ENCODE peak calls at places on chromosomes 11 and 22, in nine cellular contexts. One of them, this sample, is unnamed. For H3K36me3 and H3K4me1, the result is how much of the 10 kb centered on the place peaks cover.

GRCh38 chr11:10302744-10303557 is 1.9 kb upstream of the ADM start:
- DNase-seq in aorta: peak
- DNase-seq in mucosa of descending colon: peak
- DNase-seq in adrenal gland: peak
- DNase-seq in body of pancreas: peak
- DNase-seq in effector memory CD4-positive, alpha-beta T cell: peak
- DNase-seq in ascending aorta: peak
- DNase-seq in naive thymus-derived CD4-positive, alpha-beta T cell: peak
- DNase-seq in colonic mucosa: peak
- DNase-seq in this sample: peak

GRCh38 chr11:93841446-93841845 is 9.0 kb downstream of the VSTM5 start:
- DNase-seq in aorta: no peak
- DNase-seq in mucosa of descending colon: no peak
- DNase-seq in adrenal gland: no peak
- DNase-seq in body of pancreas: no peak
- DNase-seq in effector memory CD4-positive, alpha-beta T cell: no peak
- DNase-seq in ascending aorta: peak
- DNase-seq in naive thymus-derived CD4-positive, alpha-beta T cell: no peak
- DNase-seq in colonic mucosa: no peak
- DNase-seq in this sample: no peak

GRCh38 chr11:25793637-25794036 is 538.3 kb upstream of the ANO3 start:
- DNase-seq in aorta: no peak
- DNase-seq in mucosa of descending colon: no peak
- DNase-seq in adrenal gland: no peak
- DNase-seq in body of pancreas: no peak
- DNase-seq in effector memory CD4-positive, alpha-beta T cell: no peak
- DNase-seq in ascending aorta: no peak
- DNase-seq in naive thymus-derived CD4-positive, alpha-beta T cell: no peak
- DNase-seq in colonic mucosa: no peak
- DNase-seq in this sample: no peak

GRCh38 chr22:30196141-30196866 is 50.3 kb downstream of the LIF start:
- DNase-seq in aorta: peak
- DNase-seq in mucosa of descending colon: peak
- DNase-seq in adrenal gland: peak
- DNase-seq in body of pancreas: peak
- DNase-seq in effector memory CD4-positive, alpha-beta T cell: no peak
- DNase-seq in ascending aorta: peak
- DNase-seq in naive thymus-derived CD4-positive, alpha-beta T cell: no peak
- DNase-seq in colonic mucosa: peak
- DNase-seq in this sample: no peak

GRCh38 chr22:38240734-38241252 is 32.0 kb downstream of the TMEM184B start:
- DNase-seq in aorta: no peak
- DNase-seq in mucosa of descending colon: peak
- DNase-seq in adrenal gland: peak
- DNase-seq in body of pancreas: peak
- DNase-seq in effector memory CD4-positive, alpha-beta T cell: no peak
- DNase-seq in ascending aorta: no peak
- DNase-seq in naive thymus-derived CD4-positive, alpha-beta T cell: no peak
- DNase-seq in colonic mucosa: peak
- DNase-seq in this sample: no peak

GRCh38 chr22:43946391-43946680 is 8.9 kb upstream of the SAMM50 start:
- DNase-seq in aorta: no peak
- DNase-seq in mucosa of descending colon: no peak
- DNase-seq in adrenal gland: no peak
- DNase-seq in body of pancreas: no peak
- DNase-seq in effector memory CD4-positive, alpha-beta T cell: no peak
- DNase-seq in ascending aorta: no peak
- DNase-seq in naive thymus-derived CD4-positive, alpha-beta T cell: no peak
- DNase-seq in colonic mucosa: no peak
- DNase-seq in this sample: no peak

GRCh38 chr11:15208570-15209222 is 94.0 kb downstream of the INSC start:
- DNase-seq in aorta: peak
- DNase-seq in mucosa of descending colon: peak
- DNase-seq in adrenal gland: peak
- DNase-seq in body of pancreas: peak
- DNase-seq in effector memory CD4-positive, alpha-beta T cell: peak
- DNase-seq in ascending aorta: peak
- DNase-seq in naive thymus-derived CD4-positive, alpha-beta T cell: peak
- DNase-seq in colonic mucosa: peak
- DNase-seq in this sample: peak

GRCh38 chr22:40463727-40464126 is 93.3 kb downstream of the SGSM3 start:
- DNase-seq in aorta: no peak
- DNase-seq in mucosa of descending colon: no peak
- DNase-seq in adrenal gland: no peak
- DNase-seq in body of pancreas: no peak
- DNase-seq in effector memory CD4-positive, alpha-beta T cell: no peak
- DNase-seq in ascending aorta: no peak
- DNase-seq in naive thymus-derived CD4-positive, alpha-beta T cell: peak
- DNase-seq in colonic mucosa: no peak
- DNase-seq in this sample: no peak

GRCh38 chr11:87290304-87290922 is 252.7 kb downstream of the TMEM135 start:
- DNase-seq in aorta: no peak
- DNase-seq in mucosa of descending colon: no peak
- DNase-seq in adrenal gland: no peak
- DNase-seq in body of pancreas: no peak
- DNase-seq in effector memory CD4-positive, alpha-beta T cell: no peak
- DNase-seq in ascending aorta: no peak
- DNase-seq in naive thymus-derived CD4-positive, alpha-beta T cell: peak
- DNase-seq in colonic mucosa: no peak
- DNase-seq in this sample: no peak

GRCh38 chr11:3700910-3701309 is 29.7 kb upstream of the CHRNA10 start:
- DNase-seq in aorta: no peak
- DNase-seq in mucosa of descending colon: no peak
- DNase-seq in adrenal gland: no peak
- DNase-seq in body of pancreas: no peak
- DNase-seq in effector memory CD4-positive, alpha-beta T cell: no peak
- DNase-seq in ascending aorta: no peak
- DNase-seq in naive thymus-derived CD4-positive, alpha-beta T cell: no peak
- DNase-seq in colonic mucosa: no peak
- DNase-seq in this sample: no peak

DNA sequence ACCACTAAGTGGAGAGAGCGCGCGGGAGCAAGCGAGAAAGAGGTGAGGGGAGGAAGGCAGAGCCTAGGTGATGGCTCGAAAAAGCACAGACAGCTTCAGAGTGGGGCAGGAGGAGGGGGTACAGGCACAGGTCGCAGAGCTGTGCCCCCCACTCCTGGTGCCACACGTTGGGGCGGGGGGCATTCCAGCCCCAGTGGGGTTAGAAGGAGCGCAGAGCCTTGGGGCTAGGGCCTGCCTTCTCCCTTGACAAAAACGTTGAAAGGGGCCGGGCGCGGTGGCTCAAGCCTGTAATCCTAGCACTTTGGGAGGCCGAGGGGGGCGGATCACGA is 41.6 kb upstream of the ISX start:
- DNase-seq in aorta: no peak
- DNase-seq in mucosa of descending colon: no peak
- DNase-seq in adrenal gland: no peak
- DNase-seq in body of pancreas: no peak
- DNase-seq in effector memory CD4-positive, alpha-beta T cell: no peak
- DNase-seq in ascending aorta: no peak
- DNase-seq in naive thymus-derived CD4-positive, alpha-beta T cell: no peak
- DNase-seq in colonic mucosa: no peak
- DNase-seq in this sample: no peak
- H3K4me3 ChIP-seq in aorta: no peak
- H3K4me3 ChIP-seq in mucosa of descending colon: no peak
- H3K4me3 ChIP-seq in adrenal gland: no peak
- H3K4me3 ChIP-seq in body of pancreas: no peak
- H3K4me3 ChIP-seq in effector memory CD4-positive, alpha-beta T cell: no peak
- H3K4me3 ChIP-seq in ascending aorta: no peak
- H3K4me3 ChIP-seq in naive thymus-derived CD4-positive, alpha-beta T cell: no peak
- H3K4me3 ChIP-seq in colonic mucosa: no peak
- H3K4me3 ChIP-seq in this sample: no peak

GRCh38 chr22:17102297-17102667 is 17.5 kb downstream of the IL17RA start:
- DNase-seq in aorta: peak
- DNase-seq in mucosa of descending colon: no peak
- DNase-seq in adrenal gland: no peak
- DNase-seq in body of pancreas: no peak
- DNase-seq in effector memory CD4-positive, alpha-beta T cell: no peak
- DNase-seq in ascending aorta: no peak
- DNase-seq in naive thymus-derived CD4-positive, alpha-beta T cell: no peak
- DNase-seq in colonic mucosa: no peak
- DNase-seq in this sample: no peak

GRCh38 chr22:17098379-17098819 is 13.6 kb downstream of the IL17RA start:
- DNase-seq in aorta: peak
- DNase-seq in mucosa of descending colon: no peak
- DNase-seq in adrenal gland: no peak
- DNase-seq in body of pancreas: no peak
- DNase-seq in effector memory CD4-positive, alpha-beta T cell: no peak
- DNase-seq in ascending aorta: no peak
- DNase-seq in naive thymus-derived CD4-positive, alpha-beta T cell: peak
- DNase-seq in colonic mucosa: no peak
- DNase-seq in this sample: peak

GRCh38 chr22:17101475-17102296 is 16.9 kb downstream of the IL17RA start:
- DNase-seq in aorta: peak
- DNase-seq in mucosa of descending colon: no peak
- DNase-seq in adrenal gland: no peak
- DNase-seq in body of pancreas: no peak
- DNase-seq in effector memory CD4-positive, alpha-beta T cell: no peak
- DNase-seq in ascending aorta: no peak
- DNase-seq in naive thymus-derived CD4-positive, alpha-beta T cell: no peak
- DNase-seq in colonic mucosa: no peak
- DNase-seq in this sample: no peak

GRCh38 chr22:17103351-17103750 is 17.8 kb downstream of the TMEM121B start:
- DNase-seq in aorta: peak
- DNase-seq in mucosa of descending colon: no peak
- DNase-seq in adrenal gland: no peak
- DNase-seq in body of pancreas: no peak
- DNase-seq in effector memory CD4-positive, alpha-beta T cell: no peak
- DNase-seq in ascending aorta: no peak
- DNase-seq in naive thymus-derived CD4-positive, alpha-beta T cell: no peak
- DNase-seq in colonic mucosa: no peak
- DNase-seq in this sample: no peak

DNA sequence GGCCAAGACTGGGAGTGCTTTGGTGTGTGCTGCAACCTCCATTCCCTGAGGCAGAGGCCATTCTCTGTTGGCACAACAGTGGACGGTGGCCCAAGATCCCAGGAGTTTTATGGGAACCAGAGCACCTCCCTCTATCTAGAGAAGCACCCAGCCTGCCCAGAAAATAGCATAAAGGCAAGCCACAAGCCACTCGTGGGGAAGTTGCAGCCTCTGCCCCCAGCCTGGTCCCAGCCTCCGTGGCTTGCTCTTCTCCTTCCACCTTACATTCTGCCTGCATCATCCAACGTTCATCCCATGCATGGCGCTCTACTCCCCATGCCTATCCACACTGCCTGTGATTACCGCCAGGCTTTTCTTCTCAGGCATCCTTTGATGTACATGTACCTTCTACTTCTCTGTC is 15.8 kb downstream of the IL17RA start:
- DNase-seq in aorta: peak
- DNase-seq in mucosa of descending colon: no peak
- DNase-seq in adrenal gland: no peak
- DNase-seq in body of pancreas: no peak
- DNase-seq in effector memory CD4-positive, alpha-beta T cell: no peak
- DNase-seq in ascending aorta: no peak
- DNase-seq in naive thymus-derived CD4-positive, alpha-beta T cell: no peak
- DNase-seq in colonic mucosa: no peak
- DNase-seq in this sample: no peak
- H3K36me3 ChIP-seq in aorta: under half
- H3K36me3 ChIP-seq in mucosa of descending colon: under half
- H3K36me3 ChIP-seq in adrenal gland: half or more
- H3K36me3 ChIP-seq in body of pancreas: under half
- H3K36me3 ChIP-seq in effector memory CD4-positive, alpha-beta T cell: half or more
- H3K36me3 ChIP-seq in ascending aorta: half or more
- H3K36me3 ChIP-seq in naive thymus-derived CD4-positive, alpha-beta T cell: under half
- H3K36me3 ChIP-seq in colonic mucosa: under half
- H3K36me3 ChIP-seq in this sample: half or more

GRCh38 chr11:83036701-83037100 is 35.0 kb downstream of the RAB30 start:
- DNase-seq in aorta: no peak
- DNase-seq in mucosa of descending colon: no peak
- DNase-seq in adrenal gland: peak
- DNase-seq in body of pancreas: no peak
- DNase-seq in effector memory CD4-positive, alpha-beta T cell: no peak
- DNase-seq in ascending aorta: no peak
- DNase-seq in naive thymus-derived CD4-positive, alpha-beta T cell: no peak
- DNase-seq in colonic mucosa: no peak
- DNase-seq in this sample: no peak

GRCh38 chr11:83034673-83035014 is 37.1 kb downstream of the RAB30 start:
- DNase-seq in aorta: no peak
- DNase-seq in mucosa of descending colon: no peak
- DNase-seq in adrenal gland: no peak
- DNase-seq in body of pancreas: no peak
- DNase-seq in effector memory CD4-positive, alpha-beta T cell: no peak
- DNase-seq in ascending aorta: no peak
- DNase-seq in naive thymus-derived CD4-positive, alpha-beta T cell: no peak
- DNase-seq in colonic mucosa: no peak
- DNase-seq in this sample: no peak

GRCh38 chr11:83033972-83034672 is 37.6 kb downstream of the RAB30 start:
- DNase-seq in aorta: no peak
- DNase-seq in mucosa of descending colon: peak
- DNase-seq in adrenal gland: peak
- DNase-seq in body of pancreas: peak
- DNase-seq in effector memory CD4-positive, alpha-beta T cell: no peak
- DNase-seq in ascending aorta: peak
- DNase-seq in naive thymus-derived CD4-positive, alpha-beta T cell: no peak
- DNase-seq in colonic mucosa: peak
- DNase-seq in this sample: no peak

GRCh38 chr11:83035070-83035854 is 36.4 kb downstream of the RAB30 start:
- DNase-seq in aorta: no peak
- DNase-seq in mucosa of descending colon: no peak
- DNase-seq in adrenal gland: no peak
- DNase-seq in body of pancreas: no peak
- DNase-seq in effector memory CD4-positive, alpha-beta T cell: no peak
- DNase-seq in ascending aorta: no peak
- DNase-seq in naive thymus-derived CD4-positive, alpha-beta T cell: no peak
- DNase-seq in colonic mucosa: no peak
- DNase-seq in this sample: no peak

GRCh38 chr11:83033367-83033766 is 38.3 kb downstream of the RAB30 start:
- DNase-seq in aorta: no peak
- DNase-seq in mucosa of descending colon: no peak
- DNase-seq in adrenal gland: no peak
- DNase-seq in body of pancreas: no peak
- DNase-seq in effector memory CD4-positive, alpha-beta T cell: no peak
- DNase-seq in ascending aorta: no peak
- DNase-seq in naive thymus-derived CD4-positive, alpha-beta T cell: no peak
- DNase-seq in colonic mucosa: no peak
- DNase-seq in this sample: no peak
- H3K4me1 ChIP-seq in aorta: under half
- H3K4me1 ChIP-seq in mucosa of descending colon: under half
- H3K4me1 ChIP-seq in adrenal gland: under half
- H3K4me1 ChIP-seq in body of pancreas: under half
- H3K4me1 ChIP-seq in effector memory CD4-positive, alpha-beta T cell: under half
- H3K4me1 ChIP-seq in ascending aorta: under half
- H3K4me1 ChIP-seq in naive thymus-derived CD4-positive, alpha-beta T cell: under half
- H3K4me1 ChIP-seq in colonic mucosa: under half
- H3K4me1 ChIP-seq in this sample: under half

DNA sequence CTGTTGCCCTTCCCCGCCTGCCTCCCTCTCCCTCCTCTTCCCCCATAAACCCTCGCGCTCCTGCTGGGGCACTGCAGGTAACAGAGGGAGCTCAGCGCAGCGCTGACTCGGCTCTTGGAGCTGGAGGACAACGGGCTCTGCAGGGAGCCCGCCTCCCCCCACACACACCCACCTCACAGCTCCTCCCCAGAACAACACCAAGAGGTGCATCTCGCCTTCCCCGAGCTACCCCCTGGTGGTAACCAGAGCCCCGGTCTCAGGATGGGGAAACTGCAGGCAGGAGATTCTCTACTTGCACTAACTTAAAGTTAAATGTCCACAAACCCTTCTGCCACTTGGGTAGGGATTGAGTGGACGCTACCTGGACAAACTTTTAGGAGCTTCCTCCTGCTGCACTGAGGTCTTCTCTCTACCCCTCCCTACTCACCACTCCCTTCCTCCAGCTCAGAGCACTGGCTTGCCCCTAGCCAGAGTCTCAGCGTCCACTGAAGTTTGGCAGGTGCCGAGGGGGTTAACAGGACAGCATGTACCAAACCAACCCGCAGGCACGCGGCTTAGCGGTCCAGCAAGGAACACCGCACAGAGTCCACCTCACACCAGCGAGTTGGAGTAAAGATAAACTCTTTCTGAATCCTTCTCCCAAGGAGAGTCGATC is 4.0 kb upstream of the SCN4B start:
- DNase-seq in aorta: peak
- DNase-seq in mucosa of descending colon: no peak
- DNase-seq in adrenal gland: no peak
- DNase-seq in body of pancreas: peak
- DNase-seq in effector memory CD4-positive, alpha-beta T cell: no peak
- DNase-seq in ascending aorta: no peak
- DNase-seq in naive thymus-derived CD4-positive, alpha-beta T cell: no peak
- DNase-seq in colonic mucosa: no peak
- DNase-seq in this sample: no peak
- H3K4me3 ChIP-seq in aorta: no peak
- H3K4me3 ChIP-seq in mucosa of descending colon: no peak
- H3K4me3 ChIP-seq in adrenal gland: no peak
- H3K4me3 ChIP-seq in body of pancreas: no peak
- H3K4me3 ChIP-seq in effector memory CD4-positive, alpha-beta T cell: no peak
- H3K4me3 ChIP-seq in ascending aorta: no peak
- H3K4me3 ChIP-seq in naive thymus-derived CD4-positive, alpha-beta T cell: no peak
- H3K4me3 ChIP-seq in colonic mucosa: no peak
- H3K4me3 ChIP-seq in this sample: no peak